ENCODE peak calls at places on chromosomes 3 and 15, in eight cellular contexts. One of them, this sample, is unnamed.
A peak's percentile ranks its signal among the peaks of the same experiment; 100 is the strongest.

GRCh38 chr15:71203573-71204444 is 88.5 kb downstream of the THSD4 start:
- DNase-seq in lower lobe of right lung: no peak
- DNase-seq in effector memory CD4-positive, alpha-beta T cell: no peak
- DNase-seq in CD8-positive, alpha-beta memory T cell: no peak
- DNase-seq in mammary epithelial cell: no peak
- DNase-seq in esophagus squamous epithelium: no peak
- DNase-seq in psoas muscle: no peak
- DNase-seq in A549: no peak
- DNase-seq in this sample: no peak

GRCh38 chr15:78063966-78064365 is 13.5 kb downstream of the TBC1D2B start:
- DNase-seq in mammary epithelial cell: no peak
- DNase-seq in A549: no peak
- DNase-seq in psoas muscle: no peak
- DNase-seq in CD8-positive, alpha-beta memory T cell: no peak
- DNase-seq in esophagus squamous epithelium: no peak
- DNase-seq in lower lobe of right lung: no peak
- DNase-seq in effector memory CD4-positive, alpha-beta T cell: no peak
- DNase-seq in this sample: no peak

GRCh38 chr3:8891328-8891727 is 71.9 kb downstream of the RAD18 start:
- DNase-seq in lower lobe of right lung: no peak
- DNase-seq in effector memory CD4-positive, alpha-beta T cell: no peak
- DNase-seq in A549: no peak
- DNase-seq in psoas muscle: no peak
- DNase-seq in CD8-positive, alpha-beta memory T cell: no peak
- DNase-seq in esophagus squamous epithelium: no peak
- DNase-seq in mammary epithelial cell: no peak
- DNase-seq in this sample: no peak

GRCh38 chr3:28924744-28925360 is 356.0 kb upstream of the RBMS3 start:
- DNase-seq in lower lobe of right lung: no peak
- DNase-seq in mammary epithelial cell: no peak
- DNase-seq in A549: peak; percentile 32
- DNase-seq in psoas muscle: no peak
- DNase-seq in CD8-positive, alpha-beta memory T cell: no peak
- DNase-seq in esophagus squamous epithelium: no peak
- DNase-seq in effector memory CD4-positive, alpha-beta T cell: no peak
- DNase-seq in this sample: no peak

GRCh38 chr3:111968319-111969059 is 10.3 kb upstream of the ABHD10 start:
- DNase-seq in effector memory CD4-positive, alpha-beta T cell: no peak
- DNase-seq in A549: no peak
- DNase-seq in lower lobe of right lung: no peak
- DNase-seq in CD8-positive, alpha-beta memory T cell: no peak
- DNase-seq in esophagus squamous epithelium: no peak
- DNase-seq in mammary epithelial cell: no peak
- DNase-seq in psoas muscle: no peak
- DNase-seq in this sample: no peak

GRCh38 chr15:91625506-91625905 is 228.0 kb upstream of the SLCO3A1 start:
- DNase-seq in A549: no peak
- DNase-seq in effector memory CD4-positive, alpha-beta T cell: no peak
- DNase-seq in mammary epithelial cell: peak; percentile 25
- DNase-seq in lower lobe of right lung: no peak
- DNase-seq in CD8-positive, alpha-beta memory T cell: no peak
- DNase-seq in psoas muscle: no peak
- DNase-seq in esophagus squamous epithelium: no peak
- DNase-seq in this sample: no peak

GRCh38 chr3:185733980-185734724 is 90.7 kb downstream of the IGF2BP2 start:
- DNase-seq in CD8-positive, alpha-beta memory T cell: no peak
- DNase-seq in lower lobe of right lung: no peak
- DNase-seq in effector memory CD4-positive, alpha-beta T cell: no peak
- DNase-seq in A549: peak; percentile 82
- DNase-seq in mammary epithelial cell: peak; percentile 80
- DNase-seq in esophagus squamous epithelium: no peak
- DNase-seq in psoas muscle: no peak
- DNase-seq in this sample: no peak

GRCh38 chr15:89630974-89631901 is 24.0 kb downstream of the KIF7 start:
- DNase-seq in A549: no peak
- DNase-seq in esophagus squamous epithelium: no peak
- DNase-seq in psoas muscle: no peak
- DNase-seq in mammary epithelial cell: no peak
- DNase-seq in CD8-positive, alpha-beta memory T cell: peak; percentile 29
- DNase-seq in lower lobe of right lung: no peak
- DNase-seq in effector memory CD4-positive, alpha-beta T cell: no peak
- DNase-seq in this sample: peak; percentile 46

GRCh38 chr3:127081001-127081720 is 98.2 kb downstream of the PLXNA1 start:
- DNase-seq in effector memory CD4-positive, alpha-beta T cell: no peak
- DNase-seq in psoas muscle: no peak
- DNase-seq in CD8-positive, alpha-beta memory T cell: peak; percentile 32
- DNase-seq in lower lobe of right lung: peak; percentile 19
- DNase-seq in mammary epithelial cell: no peak
- DNase-seq in A549: no peak
- DNase-seq in esophagus squamous epithelium: no peak
- DNase-seq in this sample: no peak

GRCh38 chr15:79740581-79740980 is 156.2 kb downstream of the MTHFS start:
- DNase-seq in effector memory CD4-positive, alpha-beta T cell: no peak
- DNase-seq in mammary epithelial cell: no peak
- DNase-seq in lower lobe of right lung: no peak
- DNase-seq in A549: no peak
- DNase-seq in esophagus squamous epithelium: no peak
- DNase-seq in psoas muscle: no peak
- DNase-seq in CD8-positive, alpha-beta memory T cell: no peak
- DNase-seq in this sample: no peak

GRCh38 chr3:156668073-156668763 is 6.2 kb upstream of the TIPARP start:
- DNase-seq in A549: no peak
- DNase-seq in lower lobe of right lung: no peak
- DNase-seq in CD8-positive, alpha-beta memory T cell: no peak
- DNase-seq in esophagus squamous epithelium: no peak
- DNase-seq in effector memory CD4-positive, alpha-beta T cell: no peak
- DNase-seq in mammary epithelial cell: peak; percentile 45
- DNase-seq in psoas muscle: no peak
- DNase-seq in this sample: no peak

GRCh38 chr15:48722764-48723661 is 77.5 kb upstream of the FBN1 start:
- DNase-seq in CD8-positive, alpha-beta memory T cell: no peak
- DNase-seq in effector memory CD4-positive, alpha-beta T cell: no peak
- DNase-seq in psoas muscle: no peak
- DNase-seq in A549: peak; percentile 79
- DNase-seq in mammary epithelial cell: peak; percentile 91
- DNase-seq in lower lobe of right lung: no peak
- DNase-seq in esophagus squamous epithelium: no peak
- DNase-seq in this sample: no peak

GRCh38 chr3:172678068-172678467 is 32.8 kb downstream of the NCEH1 start:
- DNase-seq in lower lobe of right lung: no peak
- DNase-seq in mammary epithelial cell: no peak
- DNase-seq in CD8-positive, alpha-beta memory T cell: no peak
- DNase-seq in esophagus squamous epithelium: no peak
- DNase-seq in psoas muscle: no peak
- DNase-seq in effector memory CD4-positive, alpha-beta T cell: no peak
- DNase-seq in A549: no peak
- DNase-seq in this sample: no peak

GRCh38 chr3:64270143-64270542 is 44.9 kb upstream of the PRICKLE2 start:
- DNase-seq in mammary epithelial cell: no peak
- DNase-seq in lower lobe of right lung: no peak
- DNase-seq in effector memory CD4-positive, alpha-beta T cell: no peak
- DNase-seq in esophagus squamous epithelium: no peak
- DNase-seq in psoas muscle: no peak
- DNase-seq in CD8-positive, alpha-beta memory T cell: no peak
- DNase-seq in A549: no peak
- DNase-seq in this sample: no peak

GRCh38 chr3:110738531-110738930 is 333.1 kb upstream of the NECTIN3 start:
- DNase-seq in psoas muscle: no peak
- DNase-seq in CD8-positive, alpha-beta memory T cell: no peak
- DNase-seq in effector memory CD4-positive, alpha-beta T cell: no peak
- DNase-seq in mammary epithelial cell: peak; percentile 2
- DNase-seq in esophagus squamous epithelium: no peak
- DNase-seq in lower lobe of right lung: no peak
- DNase-seq in A549: no peak
- DNase-seq in this sample: no peak

GRCh38 chr3:58955308-58955707 is 94.5 kb downstream of the CFAP20DC start:
- DNase-seq in psoas muscle: no peak
- DNase-seq in effector memory CD4-positive, alpha-beta T cell: no peak
- DNase-seq in mammary epithelial cell: no peak
- DNase-seq in A549: no peak
- DNase-seq in esophagus squamous epithelium: no peak
- DNase-seq in CD8-positive, alpha-beta memory T cell: no peak
- DNase-seq in lower lobe of right lung: no peak
- DNase-seq in this sample: no peak

GRCh38 chr15:33098082-33099058 is 96.1 kb downstream of the FMN1 start:
- DNase-seq in A549: no peak
- DNase-seq in effector memory CD4-positive, alpha-beta T cell: no peak
- DNase-seq in CD8-positive, alpha-beta memory T cell: no peak
- DNase-seq in lower lobe of right lung: no peak
- DNase-seq in mammary epithelial cell: peak; percentile 74
- DNase-seq in psoas muscle: no peak
- DNase-seq in esophagus squamous epithelium: no peak
- DNase-seq in this sample: no peak

GRCh38 chr3:170724599-170724998 is 138.7 kb upstream of the SLC7A14 start:
- DNase-seq in effector memory CD4-positive, alpha-beta T cell: no peak
- DNase-seq in esophagus squamous epithelium: no peak
- DNase-seq in A549: no peak
- DNase-seq in lower lobe of right lung: no peak
- DNase-seq in psoas muscle: peak; percentile 45
- DNase-seq in mammary epithelial cell: peak; percentile 50
- DNase-seq in CD8-positive, alpha-beta memory T cell: no peak
- DNase-seq in this sample: peak; percentile 78

GRCh38 chr15:57183041-57183440 is 193.3 kb upstream of the CGNL1 start:
- DNase-seq in mammary epithelial cell: no peak
- DNase-seq in CD8-positive, alpha-beta memory T cell: no peak
- DNase-seq in A549: no peak
- DNase-seq in psoas muscle: no peak
- DNase-seq in effector memory CD4-positive, alpha-beta T cell: no peak
- DNase-seq in lower lobe of right lung: no peak
- DNase-seq in esophagus squamous epithelium: no peak
- DNase-seq in this sample: no peak

GRCh38 chr15:90142216-90143175 is 40.2 kb upstream of the IDH2 start:
- DNase-seq in effector memory CD4-positive, alpha-beta T cell: peak; percentile 21
- DNase-seq in A549: no peak
- DNase-seq in psoas muscle: no peak
- DNase-seq in esophagus squamous epithelium: no peak
- DNase-seq in mammary epithelial cell: no peak
- DNase-seq in CD8-positive, alpha-beta memory T cell: peak; percentile 71
- DNase-seq in lower lobe of right lung: peak; percentile 24
- DNase-seq in this sample: no peak

GRCh38 chr3:49805884-49806701 is 3.0 kb downstream of the INKA1 start:
- DNase-seq in esophagus squamous epithelium: no peak
- DNase-seq in mammary epithelial cell: no peak
- DNase-seq in A549: no peak
- DNase-seq in effector memory CD4-positive, alpha-beta T cell: no peak
- DNase-seq in CD8-positive, alpha-beta memory T cell: peak; percentile 58
- DNase-seq in psoas muscle: no peak
- DNase-seq in lower lobe of right lung: peak; percentile 56
- DNase-seq in this sample: peak; percentile 61

GRCh38 chr3:102229062-102229655 is 205.7 kb upstream of the ZPLD1 start:
- DNase-seq in mammary epithelial cell: peak; percentile 71
- DNase-seq in esophagus squamous epithelium: no peak
- DNase-seq in CD8-positive, alpha-beta memory T cell: peak; percentile 72
- DNase-seq in psoas muscle: peak; percentile 48
- DNase-seq in lower lobe of right lung: peak; percentile 59
- DNase-seq in A549: peak; percentile 75
- DNase-seq in effector memory CD4-positive, alpha-beta T cell: peak; percentile 55
- DNase-seq in this sample: peak; percentile 89

DNA sequence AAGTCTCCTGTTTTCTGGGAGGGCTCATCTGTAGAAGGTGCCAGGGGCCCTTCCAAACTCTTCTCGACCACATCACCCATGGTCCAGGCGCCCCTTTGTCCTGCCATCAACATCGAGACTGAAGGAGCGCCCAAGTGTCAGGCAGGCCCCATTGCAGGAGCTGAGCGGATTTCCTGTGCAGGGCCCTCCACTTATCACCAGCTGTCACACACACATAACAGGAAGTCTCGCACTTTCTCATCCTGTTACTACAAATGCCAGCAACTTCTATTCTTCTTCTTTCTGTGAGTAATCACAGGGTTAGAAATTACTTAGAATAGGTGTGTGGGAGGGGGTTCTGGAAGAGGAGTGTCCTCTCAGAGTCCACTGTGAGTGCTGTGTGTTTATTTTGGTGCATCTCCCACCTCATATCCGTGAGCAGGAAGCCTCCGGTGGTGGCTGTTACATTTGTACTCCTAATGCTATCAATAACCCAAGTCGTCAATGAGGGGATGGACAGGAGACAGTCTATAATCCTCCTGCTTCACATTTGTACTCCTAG is at the start of gene KLHL6:
- DNase-seq in CD8-positive, alpha-beta memory T cell: peak; percentile 79
- DNase-seq in mammary epithelial cell: no peak
- DNase-seq in A549: no peak
- DNase-seq in psoas muscle: no peak
- DNase-seq in lower lobe of right lung: peak; percentile 70
- DNase-seq in esophagus squamous epithelium: no peak
- DNase-seq in effector memory CD4-positive, alpha-beta T cell: peak; percentile 50
- DNase-seq in this sample: peak; percentile 64
- H3K4me3 ChIP-seq in CD8-positive, alpha-beta memory T cell: peak within 1 kb of the TSS; percentile 69
- H3K4me3 ChIP-seq in mammary epithelial cell: no peak within 1 kb of the TSS
- H3K4me3 ChIP-seq in A549: no peak within 1 kb of the TSS
- H3K4me3 ChIP-seq in psoas muscle: peak within 1 kb of the TSS; percentile 47
- H3K4me3 ChIP-seq in lower lobe of right lung: peak within 1 kb of the TSS; percentile 52
- H3K4me3 ChIP-seq in esophagus squamous epithelium: peak within 1 kb of the TSS; percentile 49
- H3K4me3 ChIP-seq in effector memory CD4-positive, alpha-beta T cell: peak within 1 kb of the TSS; percentile 52
- H3K4me3 ChIP-seq in this sample: no peak within 1 kb of the TSS

GRCh38 chr3:52537726-52538421 is 1.5 kb downstream of the UQCC5 start:
- DNase-seq in CD8-positive, alpha-beta memory T cell: no peak
- DNase-seq in psoas muscle: no peak
- DNase-seq in A549: no peak
- DNase-seq in mammary epithelial cell: no peak
- DNase-seq in lower lobe of right lung: no peak
- DNase-seq in esophagus squamous epithelium: no peak
- DNase-seq in effector memory CD4-positive, alpha-beta T cell: no peak
- DNase-seq in this sample: no peak
- H3K4me1 ChIP-seq in CD8-positive, alpha-beta memory T cell: peaks cover 30% of the 10 kb centered on the region
- H3K4me1 ChIP-seq in psoas muscle: peaks cover 33% of the 10 kb centered on the region
- H3K4me1 ChIP-seq in A549: peaks cover 14% of the 10 kb centered on the region
- H3K4me1 ChIP-seq in mammary epithelial cell: peaks cover 34% of the 10 kb centered on the region
- H3K4me1 ChIP-seq in lower lobe of right lung: peaks cover 58% of the 10 kb centered on the region
- H3K4me1 ChIP-seq in esophagus squamous epithelium: peaks cover 64% of the 10 kb centered on the region
- H3K4me1 ChIP-seq in effector memory CD4-positive, alpha-beta T cell: peaks cover 26% of the 10 kb centered on the region
- H3K4me1 ChIP-seq in this sample: peaks cover 63% of the 10 kb centered on the region

GRCh38 chr3:132029182-132029902 is 5.5 kb downstream of the CPNE4 start:
- DNase-seq in esophagus squamous epithelium: no peak
- DNase-seq in mammary epithelial cell: peak; percentile 74
- DNase-seq in A549: peak; percentile 82
- DNase-seq in CD8-positive, alpha-beta memory T cell: peak; percentile 48
- DNase-seq in psoas muscle: peak; percentile 72
- DNase-seq in lower lobe of right lung: peak; percentile 86
- DNase-seq in effector memory CD4-positive, alpha-beta T cell: peak; percentile 23
- DNase-seq in this sample: peak; percentile 81
- H3K4me3 ChIP-seq in esophagus squamous epithelium: no peak overlapping the region
- H3K4me3 ChIP-seq in mammary epithelial cell: no peak overlapping the region
- H3K4me3 ChIP-seq in A549: no peak overlapping the region
- H3K4me3 ChIP-seq in CD8-positive, alpha-beta memory T cell: no peak overlapping the region
- H3K4me3 ChIP-seq in psoas muscle: no peak overlapping the region
- H3K4me3 ChIP-seq in lower lobe of right lung: no peak overlapping the region
- H3K4me3 ChIP-seq in effector memory CD4-positive, alpha-beta T cell: no peak overlapping the region
- H3K4me3 ChIP-seq in this sample: no peak overlapping the region

DNA sequence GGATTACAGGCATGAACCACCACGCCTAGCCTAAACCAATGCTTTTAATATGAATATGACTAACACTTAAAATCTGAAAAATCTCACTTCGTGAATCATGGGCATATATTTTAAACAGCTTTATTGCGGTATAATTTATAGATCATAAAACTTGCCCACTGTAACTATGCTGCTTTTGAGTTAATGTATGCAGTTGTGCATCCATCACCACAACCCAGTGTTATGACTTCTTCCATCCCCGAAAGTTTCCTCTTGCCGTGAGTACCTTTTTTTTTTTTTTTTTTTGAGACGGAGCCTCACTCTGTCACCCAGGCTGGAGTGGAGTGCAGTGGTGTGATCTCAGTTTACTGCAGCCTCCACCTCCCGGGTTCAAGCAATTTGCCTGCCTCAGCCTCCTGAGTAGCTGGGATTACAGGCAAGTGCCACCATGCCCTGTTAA is 7.1 kb downstream of the KAT2B start:
- DNase-seq in A549: no peak
- DNase-seq in psoas muscle: no peak
- DNase-seq in esophagus squamous epithelium: no peak
- DNase-seq in effector memory CD4-positive, alpha-beta T cell: no peak
- DNase-seq in CD8-positive, alpha-beta memory T cell: no peak
- DNase-seq in lower lobe of right lung: no peak
- DNase-seq in mammary epithelial cell: no peak
- DNase-seq in this sample: no peak
- H3K4me1 ChIP-seq in A549: peaks cover 13% of the 10 kb centered on the region
- H3K4me1 ChIP-seq in psoas muscle: peaks cover 30% of the 10 kb centered on the region
- H3K4me1 ChIP-seq in esophagus squamous epithelium: peaks cover 98% of the 10 kb centered on the region
- H3K4me1 ChIP-seq in effector memory CD4-positive, alpha-beta T cell: peaks cover 62% of the 10 kb centered on the region
- H3K4me1 ChIP-seq in CD8-positive, alpha-beta memory T cell: peaks cover 59% of the 10 kb centered on the region
- H3K4me1 ChIP-seq in lower lobe of right lung: peaks cover 45% of the 10 kb centered on the region
- H3K4me1 ChIP-seq in mammary epithelial cell: peaks cover 8% of the 10 kb centered on the region
- H3K4me1 ChIP-seq in this sample: peaks cover 56% of the 10 kb centered on the region